ENCODE peak calls at places on chromosomes 16 and 17, in nine cellular contexts. One of them, this sample, is unnamed.

GRCh38 chr17:78834571-78834970 is 6.0 kb downstream of the USP36 start:
- DNase-seq in left ventricle myocardium inferior: no peak
- DNase-seq in mucosa of descending colon: no peak
- DNase-seq in AG04450: no peak
- DNase-seq in nephron progenitor cell: no peak
- DNase-seq in GM13977: no peak
- DNase-seq in cardiac muscle cell: no peak
- DNase-seq in heart right ventricle: no peak
- DNase-seq in endodermal cell: no peak
- DNase-seq in this sample: no peak

GRCh38 chr17:79473111-79473835 is 137.6 kb downstream of the RBFOX3 start:
- DNase-seq in AG04450: no peak
- DNase-seq in left ventricle myocardium inferior: no peak
- DNase-seq in cardiac muscle cell: no peak
- DNase-seq in endodermal cell: no peak
- DNase-seq in nephron progenitor cell: no peak
- DNase-seq in GM13977: no peak
- DNase-seq in heart right ventricle: no peak
- DNase-seq in mucosa of descending colon: no peak
- DNase-seq in this sample: no peak

GRCh38 chr16:62190426-62190825 is 154.2 kb upstream of the CDH8 start:
- DNase-seq in heart right ventricle: no peak
- DNase-seq in mucosa of descending colon: no peak
- DNase-seq in nephron progenitor cell: peak; percentile 12
- DNase-seq in endodermal cell: no peak
- DNase-seq in cardiac muscle cell: peak; percentile 0
- DNase-seq in GM13977: no peak
- DNase-seq in AG04450: no peak
- DNase-seq in left ventricle myocardium inferior: no peak
- DNase-seq in this sample: no peak

GRCh38 chr16:3431779-3432219 is 11.5 kb downstream of the ZNF597 start:
- DNase-seq in endodermal cell: no peak
- DNase-seq in AG04450: no peak
- DNase-seq in GM13977: peak; percentile 59
- DNase-seq in heart right ventricle: peak; percentile 22
- DNase-seq in nephron progenitor cell: no peak
- DNase-seq in left ventricle myocardium inferior: peak; percentile 45
- DNase-seq in cardiac muscle cell: peak; percentile 56
- DNase-seq in mucosa of descending colon: peak; percentile 50
- DNase-seq in this sample: no peak

GRCh38 chr16:49921791-49922456 is 66.0 kb upstream of the ZNF423 start:
- DNase-seq in cardiac muscle cell: peak; percentile 69
- DNase-seq in nephron progenitor cell: peak; percentile 77
- DNase-seq in mucosa of descending colon: peak; percentile 81
- DNase-seq in AG04450: no peak
- DNase-seq in GM13977: peak; percentile 67
- DNase-seq in left ventricle myocardium inferior: peak; percentile 44
- DNase-seq in endodermal cell: peak; percentile 96
- DNase-seq in heart right ventricle: peak; percentile 65
- DNase-seq in this sample: peak; percentile 89

GRCh38 chr16:56448005-56448404 is 3.1 kb downstream of the NUDT21 start:
- DNase-seq in mucosa of descending colon: no peak
- DNase-seq in cardiac muscle cell: no peak
- DNase-seq in heart right ventricle: no peak
- DNase-seq in GM13977: no peak
- DNase-seq in endodermal cell: no peak
- DNase-seq in nephron progenitor cell: no peak
- DNase-seq in left ventricle myocardium inferior: no peak
- DNase-seq in AG04450: no peak
- DNase-seq in this sample: no peak

GRCh38 chr17:16444258-16444886 is 29.0 kb downstream of the TRPV2 start:
- DNase-seq in heart right ventricle: no peak
- DNase-seq in nephron progenitor cell: no peak
- DNase-seq in AG04450: no peak
- DNase-seq in mucosa of descending colon: no peak
- DNase-seq in GM13977: no peak
- DNase-seq in endodermal cell: peak; percentile 86
- DNase-seq in left ventricle myocardium inferior: no peak
- DNase-seq in cardiac muscle cell: peak; percentile 19
- DNase-seq in this sample: peak; percentile 75

GRCh38 chr16:66036775-66037715 is 329.4 kb upstream of the CDH5 start:
- DNase-seq in nephron progenitor cell: no peak
- DNase-seq in mucosa of descending colon: no peak
- DNase-seq in endodermal cell: no peak
- DNase-seq in left ventricle myocardium inferior: no peak
- DNase-seq in GM13977: no peak
- DNase-seq in cardiac muscle cell: peak; percentile 85
- DNase-seq in AG04450: no peak
- DNase-seq in heart right ventricle: no peak
- DNase-seq in this sample: no peak

GRCh38 chr17:8913091-8913490 is 45.6 kb upstream of the PIK3R6 start:
- DNase-seq in nephron progenitor cell: no peak
- DNase-seq in GM13977: peak; percentile 2
- DNase-seq in mucosa of descending colon: no peak
- DNase-seq in left ventricle myocardium inferior: no peak
- DNase-seq in heart right ventricle: no peak
- DNase-seq in cardiac muscle cell: no peak
- DNase-seq in endodermal cell: peak; percentile 30
- DNase-seq in AG04450: no peak
- DNase-seq in this sample: no peak

GRCh38 chr17:10114931-10115535 is 83.4 kb downstream of the GAS7 start:
- DNase-seq in nephron progenitor cell: no peak
- DNase-seq in left ventricle myocardium inferior: peak; percentile 94
- DNase-seq in mucosa of descending colon: peak; percentile 75
- DNase-seq in GM13977: peak; percentile 52
- DNase-seq in endodermal cell: peak; percentile 80
- DNase-seq in heart right ventricle: peak; percentile 91
- DNase-seq in AG04450: peak; percentile 85
- DNase-seq in cardiac muscle cell: peak; percentile 98
- DNase-seq in this sample: no peak

GRCh38 chr17:80036715-80037477 is 454 bp downstream of the CCDC40 start:
- DNase-seq in mucosa of descending colon: peak; percentile 54
- DNase-seq in left ventricle myocardium inferior: no peak
- DNase-seq in nephron progenitor cell: peak; percentile 77
- DNase-seq in cardiac muscle cell: no peak
- DNase-seq in GM13977: no peak
- DNase-seq in heart right ventricle: peak; percentile 50
- DNase-seq in AG04450: no peak
- DNase-seq in endodermal cell: peak; percentile 91
- DNase-seq in this sample: peak; percentile 82

GRCh38 chr17:66630828-66631472 is 204.0 kb upstream of the CACNG5 start:
- DNase-seq in AG04450: no peak
- DNase-seq in cardiac muscle cell: no peak
- DNase-seq in left ventricle myocardium inferior: no peak
- DNase-seq in mucosa of descending colon: no peak
- DNase-seq in heart right ventricle: no peak
- DNase-seq in endodermal cell: no peak
- DNase-seq in GM13977: no peak
- DNase-seq in nephron progenitor cell: no peak
- DNase-seq in this sample: no peak

GRCh38 chr17:80584171-80584905 is 39.7 kb downstream of the RPTOR start:
- DNase-seq in cardiac muscle cell: peak; percentile 23
- DNase-seq in endodermal cell: no peak
- DNase-seq in AG04450: no peak
- DNase-seq in GM13977: no peak
- DNase-seq in left ventricle myocardium inferior: no peak
- DNase-seq in heart right ventricle: no peak
- DNase-seq in mucosa of descending colon: no peak
- DNase-seq in nephron progenitor cell: no peak
- DNase-seq in this sample: no peak

GRCh38 chr16:54208262-54208661 is 78.3 kb downstream of the IRX3 start:
- DNase-seq in left ventricle myocardium inferior: no peak
- DNase-seq in nephron progenitor cell: no peak
- DNase-seq in heart right ventricle: no peak
- DNase-seq in endodermal cell: peak; percentile 70
- DNase-seq in GM13977: no peak
- DNase-seq in mucosa of descending colon: no peak
- DNase-seq in cardiac muscle cell: peak; percentile 79
- DNase-seq in AG04450: no peak
- DNase-seq in this sample: no peak

GRCh38 chr17:2406271-2406902 is 5.5 kb upstream of the MNT start:
- DNase-seq in mucosa of descending colon: peak; percentile 80
- DNase-seq in AG04450: no peak
- DNase-seq in endodermal cell: no peak
- DNase-seq in GM13977: no peak
- DNase-seq in nephron progenitor cell: no peak
- DNase-seq in heart right ventricle: no peak
- DNase-seq in cardiac muscle cell: no peak
- DNase-seq in left ventricle myocardium inferior: no peak
- DNase-seq in this sample: no peak

DNA sequence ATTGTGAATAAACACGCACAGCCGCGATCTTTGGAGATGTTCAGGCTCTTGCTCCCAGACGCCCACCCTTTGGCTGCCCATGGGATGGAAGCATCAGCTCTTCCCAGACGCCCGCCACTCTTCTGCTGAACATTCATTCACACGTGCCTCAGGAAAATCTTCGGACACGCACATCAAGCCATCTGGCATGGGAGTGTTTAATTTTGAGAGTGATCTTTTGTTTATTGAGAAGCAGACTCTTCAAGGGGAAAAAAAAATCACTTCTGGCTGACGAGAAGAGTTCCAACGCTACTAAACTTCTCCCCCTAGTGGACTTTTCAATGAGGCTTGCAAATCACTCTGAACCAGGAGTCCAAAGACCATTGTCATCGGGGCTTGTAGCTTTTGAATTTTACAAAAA is 62.0 kb upstream of the NUDT7 start:
- DNase-seq in heart right ventricle: no peak
- DNase-seq in endodermal cell: peak; percentile 63
- DNase-seq in left ventricle myocardium inferior: no peak
- DNase-seq in AG04450: peak; percentile 11
- DNase-seq in mucosa of descending colon: no peak
- DNase-seq in cardiac muscle cell: peak; percentile 61
- DNase-seq in nephron progenitor cell: no peak
- DNase-seq in GM13977: no peak
- DNase-seq in this sample: peak; percentile 34
- TF ChIP-seq CTCF in heart right ventricle: peak; percentile 62
- TF ChIP-seq CTCF in endodermal cell: peak; percentile 81
- TF ChIP-seq CTCF in left ventricle myocardium inferior: peak; percentile 59
- TF ChIP-seq CTCF in AG04450: peak; percentile 78
- TF ChIP-seq CTCF in mucosa of descending colon: no peak
- TF ChIP-seq CTCF in cardiac muscle cell: peak; percentile 71
- TF ChIP-seq CTCF in nephron progenitor cell: peak; percentile 57
- TF ChIP-seq CTCF in GM13977: no peak
- TF ChIP-seq CTCF in this sample: peak; percentile 70

GRCh38 chr17:35808962-35809854 is at the start of gene TAF15:
- DNase-seq in cardiac muscle cell: peak; percentile 99
- DNase-seq in GM13977: peak; percentile 93
- DNase-seq in left ventricle myocardium inferior: peak; percentile 97
- DNase-seq in nephron progenitor cell: peak; percentile 95
- DNase-seq in endodermal cell: peak; percentile 99
- DNase-seq in heart right ventricle: peak; percentile 98
- DNase-seq in AG04450: peak; percentile 96
- DNase-seq in mucosa of descending colon: peak; percentile 95
- DNase-seq in this sample: peak; percentile 99
- TF ChIP-seq CTCF in cardiac muscle cell: peak; percentile 88
- TF ChIP-seq CTCF in GM13977: peak; percentile 84
- TF ChIP-seq CTCF in left ventricle myocardium inferior: peak; percentile 76
- TF ChIP-seq CTCF in nephron progenitor cell: peak; percentile 62
- TF ChIP-seq CTCF in endodermal cell: peak; percentile 81
- TF ChIP-seq CTCF in heart right ventricle: peak; percentile 79
- TF ChIP-seq CTCF in AG04450: peak; percentile 78
- TF ChIP-seq CTCF in mucosa of descending colon: peak; percentile 67
- TF ChIP-seq CTCF in this sample: peak; percentile 72

DNA sequence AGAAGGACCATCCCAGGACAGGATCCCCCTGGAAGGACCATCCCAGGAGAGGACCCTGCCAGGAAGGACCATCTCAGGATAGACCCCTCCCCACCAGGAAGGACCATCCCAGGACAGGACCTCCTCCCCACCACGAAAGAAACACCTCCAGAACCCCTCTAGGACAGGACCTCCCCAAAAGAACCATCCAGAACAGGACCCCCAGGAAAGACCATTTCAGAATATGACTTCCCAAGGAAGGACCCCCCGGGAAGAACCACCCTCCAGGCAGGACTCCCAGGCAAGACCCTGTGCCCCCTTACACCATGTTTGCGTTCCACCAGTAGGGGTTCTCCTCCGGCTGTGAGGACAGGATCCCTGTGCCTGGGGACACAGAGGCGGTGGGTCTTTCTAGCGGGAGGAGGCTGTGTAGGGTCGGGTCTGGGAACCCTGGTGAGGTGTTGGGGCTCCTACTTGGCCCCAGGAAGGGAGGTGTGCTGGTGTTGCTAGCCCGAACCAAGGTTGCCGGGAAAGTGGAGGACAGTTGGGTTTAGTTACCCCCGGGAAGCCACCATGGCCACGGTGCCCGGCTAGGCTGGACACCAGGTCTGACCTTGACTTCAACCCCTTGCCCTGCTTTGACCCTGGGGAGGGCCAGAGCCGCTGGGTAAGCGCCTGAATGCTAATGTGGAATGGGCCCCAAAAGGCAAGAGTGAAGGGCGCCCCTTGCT is 2.2 kb downstream of the NOTUM start:
- DNase-seq in cardiac muscle cell: no peak
- DNase-seq in nephron progenitor cell: no peak
- DNase-seq in heart right ventricle: no peak
- DNase-seq in AG04450: no peak
- DNase-seq in left ventricle myocardium inferior: no peak
- DNase-seq in mucosa of descending colon: no peak
- DNase-seq in endodermal cell: peak; percentile 58
- DNase-seq in GM13977: no peak
- DNase-seq in this sample: no peak
- TF ChIP-seq CTCF in cardiac muscle cell: no peak
- TF ChIP-seq CTCF in nephron progenitor cell: no peak
- TF ChIP-seq CTCF in heart right ventricle: no peak
- TF ChIP-seq CTCF in AG04450: no peak
- TF ChIP-seq CTCF in left ventricle myocardium inferior: no peak
- TF ChIP-seq CTCF in mucosa of descending colon: no peak
- TF ChIP-seq CTCF in endodermal cell: no peak
- TF ChIP-seq CTCF in GM13977: no peak
- TF ChIP-seq CTCF in this sample: no peak

GRCh38 chr17:32769846-32770245 is 107.1 kb downstream of the MYO1D start:
- DNase-seq in GM13977: no peak
- DNase-seq in endodermal cell: no peak
- DNase-seq in cardiac muscle cell: no peak
- DNase-seq in heart right ventricle: no peak
- DNase-seq in mucosa of descending colon: no peak
- DNase-seq in nephron progenitor cell: no peak
- DNase-seq in AG04450: no peak
- DNase-seq in left ventricle myocardium inferior: no peak
- DNase-seq in this sample: no peak
- TF ChIP-seq CTCF in GM13977: peak; percentile 25
- TF ChIP-seq CTCF in endodermal cell: peak; percentile 68
- TF ChIP-seq CTCF in cardiac muscle cell: no peak
- TF ChIP-seq CTCF in heart right ventricle: no peak
- TF ChIP-seq CTCF in mucosa of descending colon: no peak
- TF ChIP-seq CTCF in nephron progenitor cell: peak; percentile 8
- TF ChIP-seq CTCF in AG04450: no peak
- TF ChIP-seq CTCF in left ventricle myocardium inferior: no peak
- TF ChIP-seq CTCF in this sample: peak; percentile 58

This sample was measured in H9.